ENCODE peak calls at places on chromosomes 1 and 21, in seven cellular contexts. One of them, this sample, is unnamed.

GRCh38 chr1:234199476-234200127 is 173.7 kb upstream of the COA6 start:
- DNase-seq in CD4-positive, alpha-beta memory T cell: no peak
- DNase-seq in neural crest cell: no peak
- DNase-seq in sciatic nerve: no peak
- DNase-seq in mesendoderm: no peak
- DNase-seq in A172: no peak
- DNase-seq in foreskin fibroblast: no peak
- DNase-seq in this sample: no peak

GRCh38 chr1:218810336-218810735 is 363.3 kb upstream of the LYPLAL1 start:
- DNase-seq in CD4-positive, alpha-beta memory T cell: no peak
- DNase-seq in neural crest cell: no peak
- DNase-seq in sciatic nerve: no peak
- DNase-seq in mesendoderm: no peak
- DNase-seq in A172: no peak
- DNase-seq in foreskin fibroblast: no peak
- DNase-seq in this sample: no peak

GRCh38 chr1:8941906-8942305 is 3.8 kb upstream of the CA6 start:
- DNase-seq in CD4-positive, alpha-beta memory T cell: no peak
- DNase-seq in neural crest cell: no peak
- DNase-seq in sciatic nerve: no peak
- DNase-seq in mesendoderm: peak
- DNase-seq in A172: peak
- DNase-seq in foreskin fibroblast: peak
- DNase-seq in this sample: no peak

GRCh38 chr1:119674110-119674509 is 26.0 kb upstream of the ZNF697 start:
- DNase-seq in CD4-positive, alpha-beta memory T cell: no peak
- DNase-seq in neural crest cell: no peak
- DNase-seq in sciatic nerve: no peak
- DNase-seq in mesendoderm: peak
- DNase-seq in A172: no peak
- DNase-seq in foreskin fibroblast: peak
- DNase-seq in this sample: no peak

GRCh38 chr1:214558002-214558770 is 6.8 kb upstream of the PTPN14 start:
- DNase-seq in CD4-positive, alpha-beta memory T cell: no peak
- DNase-seq in neural crest cell: no peak
- DNase-seq in sciatic nerve: no peak
- DNase-seq in mesendoderm: no peak
- DNase-seq in A172: peak
- DNase-seq in foreskin fibroblast: peak
- DNase-seq in this sample: no peak

GRCh38 chr1:240607006-240607405 is 4.9 kb downstream of the GREM2 start:
- DNase-seq in CD4-positive, alpha-beta memory T cell: no peak
- DNase-seq in neural crest cell: no peak
- DNase-seq in sciatic nerve: no peak
- DNase-seq in mesendoderm: no peak
- DNase-seq in A172: no peak
- DNase-seq in foreskin fibroblast: no peak
- DNase-seq in this sample: no peak

GRCh38 chr1:203346060-203346754 is 4.7 kb downstream of the FMOD start:
- DNase-seq in CD4-positive, alpha-beta memory T cell: no peak
- DNase-seq in neural crest cell: no peak
- DNase-seq in sciatic nerve: no peak
- DNase-seq in mesendoderm: peak
- DNase-seq in A172: no peak
- DNase-seq in foreskin fibroblast: peak
- DNase-seq in this sample: no peak

GRCh38 chr1:107691542-107691941 is 273.4 kb downstream of the VAV3 start:
- DNase-seq in CD4-positive, alpha-beta memory T cell: no peak
- DNase-seq in neural crest cell: no peak
- DNase-seq in sciatic nerve: no peak
- DNase-seq in mesendoderm: no peak
- DNase-seq in A172: no peak
- DNase-seq in foreskin fibroblast: no peak
- DNase-seq in this sample: no peak

GRCh38 chr21:39559511-39559910 is 53.2 kb upstream of the B3GALT5 start:
- DNase-seq in CD4-positive, alpha-beta memory T cell: no peak
- DNase-seq in neural crest cell: no peak
- DNase-seq in sciatic nerve: no peak
- DNase-seq in mesendoderm: no peak
- DNase-seq in A172: no peak
- DNase-seq in foreskin fibroblast: no peak
- DNase-seq in this sample: no peak

GRCh38 chr1:53121319-53122172 is 20.9 kb downstream of the SLC1A7 start:
- DNase-seq in CD4-positive, alpha-beta memory T cell: no peak
- DNase-seq in neural crest cell: no peak
- DNase-seq in sciatic nerve: peak
- DNase-seq in mesendoderm: no peak
- DNase-seq in A172: peak
- DNase-seq in foreskin fibroblast: peak
- DNase-seq in this sample: no peak

GRCh38 chr1:9180077-9180819 is 51.3 kb upstream of the GPR157 start:
- DNase-seq in CD4-positive, alpha-beta memory T cell: no peak
- DNase-seq in neural crest cell: no peak
- DNase-seq in sciatic nerve: no peak
- DNase-seq in mesendoderm: no peak
- DNase-seq in A172: peak
- DNase-seq in foreskin fibroblast: peak
- DNase-seq in this sample: no peak

GRCh38 chr1:6037338-6037762 is 8.3 kb upstream of the KCNAB2 start:
- DNase-seq in CD4-positive, alpha-beta memory T cell: no peak
- DNase-seq in neural crest cell: no peak
- DNase-seq in sciatic nerve: no peak
- DNase-seq in mesendoderm: peak
- DNase-seq in A172: peak
- DNase-seq in foreskin fibroblast: peak
- DNase-seq in this sample: no peak

GRCh38 chr1:205343431-205344009 is 13.2 kb downstream of the KLHDC8A start:
- DNase-seq in CD4-positive, alpha-beta memory T cell: no peak
- DNase-seq in neural crest cell: peak
- DNase-seq in sciatic nerve: no peak
- DNase-seq in mesendoderm: peak
- DNase-seq in A172: no peak
- DNase-seq in foreskin fibroblast: no peak
- DNase-seq in this sample: no peak

GRCh38 chr1:214354440-214355148 is 73.6 kb downstream of the SMYD2 start:
- DNase-seq in CD4-positive, alpha-beta memory T cell: no peak
- DNase-seq in neural crest cell: no peak
- DNase-seq in sciatic nerve: no peak
- DNase-seq in mesendoderm: no peak
- DNase-seq in A172: no peak
- DNase-seq in foreskin fibroblast: no peak
- DNase-seq in this sample: no peak

GRCh38 chr1:160862151-160863061 is at the start of gene CD244:
- DNase-seq in CD4-positive, alpha-beta memory T cell: peak
- DNase-seq in neural crest cell: no peak
- DNase-seq in sciatic nerve: no peak
- DNase-seq in mesendoderm: peak
- DNase-seq in A172: peak
- DNase-seq in foreskin fibroblast: no peak
- DNase-seq in this sample: no peak

GRCh38 chr1:46532498-46533178 is 18.8 kb downstream of the KNCN start:
- DNase-seq in CD4-positive, alpha-beta memory T cell: peak
- DNase-seq in neural crest cell: peak
- DNase-seq in sciatic nerve: peak
- DNase-seq in mesendoderm: peak
- DNase-seq in A172: no peak
- DNase-seq in foreskin fibroblast: peak
- DNase-seq in this sample: peak

GRCh38 chr1:47508900-47509488 is 71.2 kb downstream of the FOXD2 start:
- DNase-seq in CD4-positive, alpha-beta memory T cell: no peak
- DNase-seq in neural crest cell: no peak
- DNase-seq in sciatic nerve: no peak
- DNase-seq in mesendoderm: peak
- DNase-seq in A172: no peak
- DNase-seq in foreskin fibroblast: peak
- DNase-seq in this sample: no peak

GRCh38 chr1:13550663-13551062 is 33.0 kb upstream of the PDPN start:
- DNase-seq in CD4-positive, alpha-beta memory T cell: no peak
- DNase-seq in neural crest cell: no peak
- DNase-seq in sciatic nerve: no peak
- DNase-seq in mesendoderm: no peak
- DNase-seq in A172: no peak
- DNase-seq in foreskin fibroblast: no peak
- DNase-seq in this sample: no peak

GRCh38 chr1:115251856-115252255 is 86.2 kb downstream of the NGF start:
- DNase-seq in CD4-positive, alpha-beta memory T cell: no peak
- DNase-seq in neural crest cell: no peak
- DNase-seq in sciatic nerve: no peak
- DNase-seq in mesendoderm: no peak
- DNase-seq in A172: peak
- DNase-seq in foreskin fibroblast: peak
- DNase-seq in this sample: no peak

GRCh38 chr21:39885119-39885848 is 18.0 kb downstream of the PCP4 start:
- DNase-seq in CD4-positive, alpha-beta memory T cell: no peak
- DNase-seq in neural crest cell: peak
- DNase-seq in sciatic nerve: no peak
- DNase-seq in mesendoderm: no peak
- DNase-seq in A172: no peak
- DNase-seq in foreskin fibroblast: no peak
- DNase-seq in this sample: no peak

GRCh38 chr1:198253668-198254067 is 96.9 kb downstream of the NEK7 start:
- DNase-seq in CD4-positive, alpha-beta memory T cell: no peak
- DNase-seq in neural crest cell: no peak
- DNase-seq in sciatic nerve: no peak
- DNase-seq in mesendoderm: no peak
- DNase-seq in A172: peak
- DNase-seq in foreskin fibroblast: peak
- DNase-seq in this sample: no peak

GRCh38 chr1:26745191-26745590 is 42.6 kb upstream of the PIGV start:
- DNase-seq in CD4-positive, alpha-beta memory T cell: no peak
- DNase-seq in neural crest cell: no peak
- DNase-seq in sciatic nerve: no peak
- DNase-seq in mesendoderm: no peak
- DNase-seq in A172: no peak
- DNase-seq in foreskin fibroblast: no peak
- DNase-seq in this sample: no peak

GRCh38 chr1:44108241-44108640 is 10.4 kb upstream of the KLF17 start:
- DNase-seq in CD4-positive, alpha-beta memory T cell: no peak
- DNase-seq in neural crest cell: no peak
- DNase-seq in sciatic nerve: no peak
- DNase-seq in mesendoderm: no peak
- DNase-seq in A172: no peak
- DNase-seq in foreskin fibroblast: peak
- DNase-seq in this sample: no peak

GRCh38 chr1:46202975-46203737 is at the start of gene LURAP1:
- DNase-seq in CD4-positive, alpha-beta memory T cell: no peak
- DNase-seq in neural crest cell: peak
- DNase-seq in sciatic nerve: peak
- DNase-seq in mesendoderm: peak
- DNase-seq in A172: peak
- DNase-seq in foreskin fibroblast: peak
- DNase-seq in this sample: peak

GRCh38 chr1:103191327-103191726 is 83.0 kb upstream of the COL11A1 start:
- DNase-seq in CD4-positive, alpha-beta memory T cell: no peak
- DNase-seq in neural crest cell: no peak
- DNase-seq in sciatic nerve: no peak
- DNase-seq in mesendoderm: no peak
- DNase-seq in A172: peak
- DNase-seq in foreskin fibroblast: peak
- DNase-seq in this sample: no peak

GRCh38 chr1:60922304-60922703 is 160.1 kb upstream of the NFIA start:
- DNase-seq in CD4-positive, alpha-beta memory T cell: no peak
- DNase-seq in neural crest cell: no peak
- DNase-seq in sciatic nerve: peak
- DNase-seq in mesendoderm: no peak
- DNase-seq in A172: no peak
- DNase-seq in foreskin fibroblast: peak
- DNase-seq in this sample: no peak

This sample was measured in CD4-positive, CD25-positive, alpha-beta regulatory T cell.